ENCODE peak calls at places on chromosomes 11 and 22, in six cellular contexts. B is cardiac muscle cell, X is pancreas, G is uterus, J is osteoblast, C is upper lobe of right lung. W is an unnamed sample.

GRCh38 chr11:83663446-83663845 is 377.3 kb upstream of the CCDC90B start:
- DNase-seq in J (no peak), G (no peak), C (no peak), B (no peak), X (no peak), W (no peak)

GRCh38 chr11:92302766-92303165 is 78.1 kb downstream of the FAT3 start:
- DNase-seq in X (no peak), C (no peak), G (no peak), J (no peak), B (no peak), W (no peak)

GRCh38 chr22:40348025-40348658 is 1.8 kb downstream of the ADSL start:
- DNase-seq in X (peak; percentile 60), B (peak; percentile 78), G (no peak), J (peak; percentile 94), C (no peak), W (no peak)

GRCh38 chr22:37242395-37242918 is 1.6 kb downstream of the RAC2 start:
- DNase-seq in J (peak; percentile 91), C (peak; percentile 85), X (no peak), G (peak; percentile 32), B (peak; percentile 23), W (no peak)

GRCh38 chr22:50267591-50268390 is 2.4 kb downstream of the MAPK11 start:
- DNase-seq in J (peak; percentile 100), X (peak; percentile 91), C (peak; percentile 86), B (peak; percentile 70), G (peak; percentile 70), W (peak; percentile 51)

GRCh38 chr11:86116386-86116726 is 47.5 kb upstream of the PICALM start:
- DNase-seq in G (no peak), X (no peak), B (peak; percentile 59), J (peak; percentile 93), C (no peak), W (no peak)

GRCh38 chr22:24417901-24418641 is 9.3 kb upstream of the ADORA2A start:
- DNase-seq in G (no peak), J (peak; percentile 69), C (no peak), X (peak; percentile 51), B (peak; percentile 29), W (no peak)

GRCh38 chr11:130839950-130840666 is 76.2 kb downstream of the SNX19 start:
- DNase-seq in G (no peak), C (no peak), J (no peak), X (no peak), B (peak; percentile 79), W (no peak)

GRCh38 chr11:46899501-46900025 is 18.8 kb downstream of the LRP4 start:
- DNase-seq in G (no peak), J (no peak), B (no peak), X (no peak), C (no peak), W (no peak)

GRCh38 chr11:35135222-35135621 is 3.7 kb upstream of the CD44 start:
- DNase-seq in J (peak; percentile 73), B (peak; percentile 88), C (no peak), G (no peak), X (no peak), W (no peak)

GRCh38 chr11:133504906-133505305 is 27.4 kb downstream of the OPCML start:
- DNase-seq in X (no peak), G (no peak), B (no peak), C (no peak), J (no peak), W (no peak)

GRCh38 chr22:46004105-46004866 is 27.3 kb upstream of the WNT7B start:
- DNase-seq in B (no peak), X (peak; percentile 54), J (peak; percentile 84), C (peak; percentile 66), G (no peak), W (no peak)

GRCh38 chr11:17978553-17979287 is 34.1 kb downstream of the SERGEF start:
- DNase-seq in J (peak; percentile 71), C (no peak), G (no peak), X (peak; percentile 65), B (peak; percentile 58), W (peak; percentile 20)

GRCh38 chr11:131300304-131300703 is 70.1 kb upstream of the NTM start:
- DNase-seq in C (no peak), X (no peak), G (no peak), B (peak; percentile 3), J (no peak), W (no peak)

GRCh38 chr11:29184939-29185890 is 831.6 kb downstream of the KCNA4 start:
- DNase-seq in G (no peak), B (peak; percentile 95), J (peak; percentile 42), X (no peak), C (no peak), W (no peak)

GRCh38 chr11:68579455-68579854 is 104.9 kb upstream of the GAL start:
- DNase-seq in G (no peak), J (peak; percentile 54), C (no peak), B (no peak), X (no peak), W (no peak)

GRCh38 chr22:42172385-42173172 is 42.0 kb upstream of the CYP2D6 start:
- DNase-seq in G (no peak), X (no peak), J (no peak), B (peak; percentile 47), C (no peak), W (no peak)

GRCh38 chr11:115672999-115673411 is 168.8 kb upstream of the CADM1 start:
- DNase-seq in C (no peak), X (no peak), G (no peak), J (no peak), B (peak; percentile 66), W (peak; percentile 15)

GRCh38 chr11:64887757-64888405 is 9.5 kb upstream of the EHD1 start:
- DNase-seq in B (peak; percentile 69), G (peak; percentile 69), J (peak; percentile 99), C (peak; percentile 93), X (peak; percentile 97), W (peak; percentile 88)

GRCh38 chr11:97461044-97461880 is 1071.4 kb downstream of the JRKL start:
- DNase-seq in B (no peak), C (peak; percentile 40), J (no peak), X (peak; percentile 41), G (no peak), W (no peak)

GRCh38 chr11:134734894-134735293 is 322.9 kb upstream of the B3GAT1 start:
- DNase-seq in J (no peak), C (no peak), X (no peak), G (no peak), B (no peak), W (no peak)

GRCh38 chr11:130389315-130389935 is 39.0 kb downstream of the ADAMTS8 start:
- DNase-seq in X (no peak), B (no peak), J (no peak), C (no peak), G (no peak), W (no peak)

GRCh38 chr11:5369793-5370192 is 13.8 kb upstream of the OR51M1 start:
- DNase-seq in J (peak; percentile 73), X (no peak), C (no peak), B (peak; percentile 38), G (no peak), W (no peak)

GRCh38 chr22:20569059-20570058 is 61.9 kb downstream of the MED15 start:
- DNase-seq in X (no peak), G (peak; percentile 67), C (peak; percentile 93), J (peak; percentile 98), B (peak; percentile 96), W (peak; percentile 92)
- H3K27ac ChIP-seq in X (no peak overlapping the region), G (peak overlapping the region; percentile 64), C (peak overlapping the region; percentile 76), J (peak overlapping the region; percentile 91), B (no peak overlapping the region), W (peak overlapping the region; percentile 69)

GRCh38 chr22:25930710-25931353 is 188.8 kb downstream of the MYO18B start:
- DNase-seq in B (no peak), G (no peak), C (no peak), J (no peak), X (no peak), W (no peak)

GRCh38 chr22:25939384-25939783 is 197.4 kb downstream of the MYO18B start:
- DNase-seq in B (no peak), G (no peak), C (no peak), J (no peak), X (no peak), W (no peak)

GRCh38 chr22:25933158-25933788 is 191.3 kb downstream of the MYO18B start:
- DNase-seq in J (no peak), C (no peak), G (no peak), X (no peak), B (no peak), W (no peak)

GRCh38 chr22:25940479-25940878 is 198.5 kb downstream of the MYO18B start:
- DNase-seq in B (no peak), J (no peak), C (no peak), G (no peak), X (no peak), W (no peak)

GRCh38 chr22:25935266-25936058 is 193.5 kb downstream of the MYO18B start:
- DNase-seq in G (no peak), X (no peak), B (no peak), C (no peak), J (no peak), W (no peak)
- TF ChIP-seq CTCF in G (no peak), X (no peak), B (no peak), C (no peak), J (no peak), W (no peak)

DNA sequence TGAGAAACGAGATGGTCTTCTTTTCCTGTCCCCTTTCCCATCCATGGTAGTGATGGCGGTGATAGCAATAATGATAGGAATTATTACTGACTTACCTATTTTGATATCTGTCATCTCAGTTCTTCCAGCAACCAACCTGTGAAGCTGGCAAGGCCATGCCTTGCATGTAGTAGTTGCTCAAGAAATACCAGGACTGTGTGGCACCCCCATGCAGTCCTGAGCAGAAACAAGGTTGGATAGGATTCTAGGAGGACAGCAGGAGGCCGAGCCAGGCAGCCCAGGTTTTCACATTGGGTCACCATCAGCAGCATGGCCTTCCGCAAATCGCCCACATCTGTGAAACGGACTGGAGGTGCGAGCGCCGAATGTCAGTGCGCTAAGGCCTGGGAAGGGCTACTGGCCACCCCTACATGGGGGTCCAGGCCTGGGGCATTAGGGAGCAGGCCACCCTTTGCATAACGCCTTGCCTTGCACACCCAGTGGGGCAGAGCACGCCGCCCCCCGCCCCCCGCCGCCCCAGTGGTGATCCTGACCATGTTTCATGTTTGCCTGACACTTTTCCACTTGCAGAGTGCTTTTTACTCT is 2.5 kb downstream of the GRK2 start:
- DNase-seq in C (peak; percentile 63), B (no peak), X (peak; percentile 27), G (peak; percentile 10), J (peak; percentile 77), W (peak; percentile 61)
- H3K4me1 ChIP-seq in C (peaks cover 68% of the 10 kb centered on the region), B (peaks cover 15% of the 10 kb centered on the region), X (peaks cover 30% of the 10 kb centered on the region), G (peaks cover 21% of the 10 kb centered on the region), J (peaks cover 59% of the 10 kb centered on the region), W (peaks cover 70% of the 10 kb centered on the region)

DNA sequence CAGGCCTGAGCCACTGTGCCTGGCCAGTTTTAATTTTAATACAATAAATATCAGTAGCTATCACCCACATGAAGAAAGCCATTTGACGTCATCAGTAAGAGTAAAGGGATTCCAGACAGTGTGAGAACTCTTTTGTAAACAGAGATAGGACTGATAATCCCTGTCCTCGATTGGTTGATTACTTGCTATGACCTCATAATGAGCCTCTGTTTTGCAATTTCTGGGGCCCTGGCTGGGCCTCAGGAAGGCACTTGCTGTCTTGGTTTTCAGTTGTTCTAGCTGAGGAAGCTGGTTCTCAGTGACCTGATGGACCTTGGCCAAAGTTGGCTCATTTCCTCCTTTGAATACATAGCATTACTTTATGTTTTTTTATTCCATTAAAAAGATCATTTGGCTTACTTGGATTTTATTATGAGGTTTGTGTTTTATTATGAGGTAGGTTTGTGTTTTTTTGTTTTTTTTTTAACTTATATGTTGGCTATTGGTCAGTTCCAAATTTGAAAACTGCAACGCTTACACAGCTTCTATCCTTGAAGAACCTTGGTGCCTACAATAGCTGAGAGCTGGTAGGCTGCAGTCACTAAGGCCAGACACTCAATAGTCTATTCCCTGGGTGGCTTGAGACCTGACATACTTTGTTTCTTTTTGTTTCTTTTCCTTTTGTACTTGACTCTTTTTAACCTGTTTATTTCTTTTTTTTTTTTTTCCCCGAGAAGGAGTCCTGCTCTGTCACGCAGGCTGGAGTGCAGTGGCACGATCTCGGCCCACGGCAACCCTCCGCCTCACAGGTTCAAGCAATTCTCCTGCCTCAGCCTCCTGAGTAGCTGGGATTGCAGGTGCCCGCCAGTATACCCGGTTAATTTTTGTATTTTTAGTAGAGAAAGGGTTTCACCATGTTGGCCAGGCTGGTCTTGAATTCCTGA is 20.0 kb downstream of the MARK2 start:
- DNase-seq in B (peak; percentile 91), G (peak; percentile 44), X (no peak), C (no peak), J (no peak), W (peak; percentile 79)
- H3K27ac ChIP-seq in B (peak overlapping the region; percentile 24), G (peak overlapping the region; percentile 10), X (no peak overlapping the region), C (no peak overlapping the region), J (peak overlapping the region; percentile 41), W (peak overlapping the region; percentile 68)

W was measured in upper lobe of left lung.